ENCODE peak calls at places on chromosomes 12 and 14, in six cellular contexts. One of them, this sample, is unnamed. For H3K36me3, the result is how much of the 10 kb centered on the place peaks cover.

GRCh38 chr12:23899434-23899833 is 50.0 kb downstream of the SOX5 start:
- DNase-seq in astrocyte: no peak
- DNase-seq in H7: no peak
- DNase-seq in endodermal cell: no peak
- DNase-seq in thyroid gland: no peak
- DNase-seq in sigmoid colon: no peak
- DNase-seq in this sample: no peak

GRCh38 chr12:98698603-98699463 is 53.7 kb downstream of the APAF1 start:
- DNase-seq in thyroid gland: peak
- DNase-seq in sigmoid colon: peak
- DNase-seq in astrocyte: peak
- DNase-seq in endodermal cell: peak
- DNase-seq in H7: peak
- DNase-seq in this sample: no peak

GRCh38 chr12:58765653-58766554 is 154.4 kb downstream of the LRIG3 start:
- DNase-seq in sigmoid colon: no peak
- DNase-seq in astrocyte: no peak
- DNase-seq in thyroid gland: no peak
- DNase-seq in H7: no peak
- DNase-seq in endodermal cell: no peak
- DNase-seq in this sample: no peak

GRCh38 chr14:75539562-75540478 is 17.6 kb downstream of the BATF start:
- DNase-seq in thyroid gland: no peak
- DNase-seq in H7: peak
- DNase-seq in endodermal cell: no peak
- DNase-seq in astrocyte: no peak
- DNase-seq in sigmoid colon: no peak
- DNase-seq in this sample: peak

GRCh38 chr14:93629636-93630035 is 158.6 kb downstream of the PRIMA1 start:
- DNase-seq in thyroid gland: no peak
- DNase-seq in endodermal cell: no peak
- DNase-seq in sigmoid colon: no peak
- DNase-seq in astrocyte: no peak
- DNase-seq in H7: no peak
- DNase-seq in this sample: no peak

GRCh38 chr12:24060089-24060488 is 110.6 kb upstream of the SOX5 start:
- DNase-seq in endodermal cell: no peak
- DNase-seq in thyroid gland: no peak
- DNase-seq in H7: no peak
- DNase-seq in sigmoid colon: no peak
- DNase-seq in astrocyte: no peak
- DNase-seq in this sample: no peak

GRCh38 chr12:94266796-94267529 is 118.6 kb downstream of the PLXNC1 start:
- DNase-seq in astrocyte: peak
- DNase-seq in sigmoid colon: no peak
- DNase-seq in thyroid gland: no peak
- DNase-seq in endodermal cell: no peak
- DNase-seq in H7: no peak
- DNase-seq in this sample: no peak

GRCh38 chr14:65847065-65847847 is 434.7 kb downstream of the FUT8 start:
- DNase-seq in sigmoid colon: no peak
- DNase-seq in astrocyte: no peak
- DNase-seq in endodermal cell: no peak
- DNase-seq in thyroid gland: no peak
- DNase-seq in H7: no peak
- DNase-seq in this sample: peak

GRCh38 chr12:4228122-4228580 is 45.4 kb upstream of the CCND2 start:
- DNase-seq in astrocyte: no peak
- DNase-seq in thyroid gland: no peak
- DNase-seq in endodermal cell: peak
- DNase-seq in H7: peak
- DNase-seq in sigmoid colon: no peak
- DNase-seq in this sample: no peak

GRCh38 chr14:96676161-96676560 is 121.0 kb upstream of the VRK1 start:
- DNase-seq in endodermal cell: no peak
- DNase-seq in sigmoid colon: no peak
- DNase-seq in astrocyte: peak
- DNase-seq in thyroid gland: no peak
- DNase-seq in H7: no peak
- DNase-seq in this sample: no peak

GRCh38 chr12:55642275-55643068 is 5.8 kb downstream of the OR10P1 start:
- DNase-seq in endodermal cell: peak
- DNase-seq in thyroid gland: no peak
- DNase-seq in astrocyte: no peak
- DNase-seq in H7: no peak
- DNase-seq in sigmoid colon: no peak
- DNase-seq in this sample: no peak

GRCh38 chr14:60249321-60250251 is 565 bp downstream of the PPM1A start:
- DNase-seq in sigmoid colon: peak
- DNase-seq in endodermal cell: peak
- DNase-seq in astrocyte: peak
- DNase-seq in H7: peak
- DNase-seq in thyroid gland: peak
- DNase-seq in this sample: peak

GRCh38 chr12:121748218-121748570 is 35.6 kb downstream of the TMEM120B start:
- DNase-seq in H7: peak
- DNase-seq in endodermal cell: no peak
- DNase-seq in sigmoid colon: no peak
- DNase-seq in thyroid gland: no peak
- DNase-seq in astrocyte: no peak
- DNase-seq in this sample: no peak

GRCh38 chr12:76636141-76636692 is 76.6 kb upstream of the OSBPL8 start:
- DNase-seq in astrocyte: peak
- DNase-seq in thyroid gland: no peak
- DNase-seq in endodermal cell: peak
- DNase-seq in H7: no peak
- DNase-seq in sigmoid colon: no peak
- DNase-seq in this sample: no peak

DNA sequence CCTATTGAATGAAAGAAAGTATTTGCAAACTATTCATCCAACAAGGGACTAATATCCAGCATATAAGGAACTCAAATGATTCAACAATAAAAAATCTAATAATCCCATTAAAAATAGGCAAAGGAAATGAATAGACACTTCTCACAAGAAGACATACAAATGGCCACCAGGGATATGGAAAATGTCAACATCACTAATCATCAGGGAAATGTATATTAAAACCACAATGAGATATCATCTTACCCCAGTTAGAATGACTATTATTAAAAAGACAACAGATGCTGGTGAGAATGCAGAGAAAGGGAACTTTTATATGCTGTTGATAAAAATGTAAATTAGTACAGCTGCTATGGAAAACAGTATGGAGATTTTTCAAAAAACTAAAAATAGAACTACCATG is 89.2 kb downstream of the GARIN6 start:
- DNase-seq in astrocyte: no peak
- DNase-seq in sigmoid colon: no peak
- DNase-seq in endodermal cell: no peak
- DNase-seq in thyroid gland: no peak
- DNase-seq in H7: no peak
- DNase-seq in this sample: no peak
- H3K36me3 ChIP-seq in astrocyte: under half
- H3K36me3 ChIP-seq in sigmoid colon: under half
- H3K36me3 ChIP-seq in endodermal cell: under half
- H3K36me3 ChIP-seq in thyroid gland: under half
- H3K36me3 ChIP-seq in H7: under half
- H3K36me3 ChIP-seq in this sample: under half

GRCh38 chr12:124715121-124715990 is 147.9 kb upstream of the NCOR2 start:
- DNase-seq in astrocyte: peak
- DNase-seq in endodermal cell: no peak
- DNase-seq in H7: no peak
- DNase-seq in thyroid gland: no peak
- DNase-seq in sigmoid colon: no peak
- DNase-seq in this sample: no peak
- H3K36me3 ChIP-seq in astrocyte: under half
- H3K36me3 ChIP-seq in endodermal cell: under half
- H3K36me3 ChIP-seq in H7: under half
- H3K36me3 ChIP-seq in thyroid gland: under half
- H3K36me3 ChIP-seq in sigmoid colon: under half
- H3K36me3 ChIP-seq in this sample: under half

DNA sequence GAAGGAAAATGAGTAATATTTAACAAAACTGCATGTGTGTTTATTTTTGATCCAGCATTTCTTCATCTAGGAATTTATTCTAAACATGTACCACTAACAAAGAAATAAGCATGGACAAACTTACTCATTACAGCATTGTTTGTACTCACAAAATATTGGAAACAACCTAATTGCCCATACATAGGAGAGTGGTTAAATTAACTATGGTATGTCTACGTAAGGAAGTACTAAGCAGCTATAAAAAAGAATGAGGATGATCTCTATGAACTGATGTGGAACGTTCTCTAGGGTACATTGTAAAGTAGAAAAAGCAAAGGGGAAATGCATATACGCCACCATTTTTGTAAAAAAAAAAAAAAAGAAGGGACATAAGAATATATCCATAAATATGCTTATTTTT is 17.4 kb upstream of the TAS2R42 start:
- DNase-seq in H7: no peak
- DNase-seq in astrocyte: no peak
- DNase-seq in endodermal cell: no peak
- DNase-seq in thyroid gland: no peak
- DNase-seq in sigmoid colon: no peak
- DNase-seq in this sample: no peak
- H3K36me3 ChIP-seq in H7: under half
- H3K36me3 ChIP-seq in astrocyte: under half
- H3K36me3 ChIP-seq in endodermal cell: under half
- H3K36me3 ChIP-seq in thyroid gland: under half
- H3K36me3 ChIP-seq in sigmoid colon: under half
- H3K36me3 ChIP-seq in this sample: under half

GRCh38 chr14:98379829-98380228 is 892.2 kb downstream of the BCL11B start:
- DNase-seq in sigmoid colon: no peak
- DNase-seq in H7: no peak
- DNase-seq in astrocyte: no peak
- DNase-seq in endodermal cell: no peak
- DNase-seq in thyroid gland: no peak
- DNase-seq in this sample: no peak

GRCh38 chr14:98385851-98386250 is 886.1 kb downstream of the BCL11B start:
- DNase-seq in thyroid gland: no peak
- DNase-seq in endodermal cell: peak
- DNase-seq in H7: no peak
- DNase-seq in astrocyte: no peak
- DNase-seq in sigmoid colon: no peak
- DNase-seq in this sample: no peak

GRCh38 chr14:98382662-98383061 is 889.3 kb downstream of the BCL11B start:
- DNase-seq in thyroid gland: no peak
- DNase-seq in astrocyte: no peak
- DNase-seq in endodermal cell: no peak
- DNase-seq in H7: no peak
- DNase-seq in sigmoid colon: no peak
- DNase-seq in this sample: no peak
- H3K36me3 ChIP-seq in thyroid gland: under half
- H3K36me3 ChIP-seq in astrocyte: under half
- H3K36me3 ChIP-seq in endodermal cell: under half
- H3K36me3 ChIP-seq in H7: under half
- H3K36me3 ChIP-seq in sigmoid colon: under half
- H3K36me3 ChIP-seq in this sample: under half

GRCh38 chr12:6567112-6567680 is 895 bp downstream of the NOP2 start:
- DNase-seq in endodermal cell: no peak
- DNase-seq in sigmoid colon: no peak
- DNase-seq in astrocyte: no peak
- DNase-seq in thyroid gland: no peak
- DNase-seq in H7: peak
- DNase-seq in this sample: no peak
- H3K36me3 ChIP-seq in endodermal cell: half or more
- H3K36me3 ChIP-seq in sigmoid colon: under half
- H3K36me3 ChIP-seq in astrocyte: under half
- H3K36me3 ChIP-seq in thyroid gland: under half
- H3K36me3 ChIP-seq in H7: under half
- H3K36me3 ChIP-seq in this sample: under half

GRCh38 chr12:54414191-54414525 is 4.9 kb downstream of the ITGA5 start:
- DNase-seq in astrocyte: no peak
- DNase-seq in endodermal cell: no peak
- DNase-seq in H7: no peak
- DNase-seq in thyroid gland: no peak
- DNase-seq in sigmoid colon: no peak
- DNase-seq in this sample: no peak
- H3K36me3 ChIP-seq in astrocyte: under half
- H3K36me3 ChIP-seq in endodermal cell: under half
- H3K36me3 ChIP-seq in H7: under half
- H3K36me3 ChIP-seq in thyroid gland: under half
- H3K36me3 ChIP-seq in sigmoid colon: under half
- H3K36me3 ChIP-seq in this sample: under half

DNA sequence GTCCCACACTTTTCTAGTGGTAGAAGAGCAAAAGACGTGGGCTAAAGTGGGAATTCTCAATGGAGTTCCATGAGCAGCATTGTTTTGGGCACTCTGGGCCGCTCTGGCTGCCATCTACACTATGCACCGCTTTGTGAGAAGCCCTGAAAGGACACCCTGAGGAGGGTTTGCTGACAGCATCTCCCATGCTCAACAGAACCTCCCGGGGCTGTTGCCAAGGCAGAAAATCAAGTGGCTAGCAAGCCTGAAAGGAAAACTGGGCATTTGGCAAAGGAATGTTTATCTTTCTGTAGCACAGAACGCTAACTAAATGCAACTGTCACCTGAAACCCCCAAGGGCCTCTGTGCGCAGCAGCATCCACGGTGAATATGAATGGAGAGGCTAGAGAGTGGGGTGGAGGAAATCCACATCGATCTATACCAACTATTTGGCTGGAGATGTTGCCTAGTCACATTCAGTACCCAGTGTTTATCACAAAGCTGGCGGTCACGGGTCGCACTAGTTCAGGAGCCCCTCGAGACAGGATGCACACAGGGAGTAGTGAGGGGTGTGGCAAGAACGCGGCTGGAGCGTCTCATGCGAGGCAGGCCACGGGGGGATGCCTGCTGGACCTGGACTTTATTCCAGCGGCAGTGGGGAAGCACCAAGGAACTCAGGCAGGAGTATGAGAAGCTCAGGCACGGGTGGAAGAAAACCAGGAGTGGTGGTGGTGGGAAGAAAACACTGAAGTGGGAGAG is 14.2 kb downstream of the APPL2 start:
- DNase-seq in astrocyte: no peak
- DNase-seq in sigmoid colon: no peak
- DNase-seq in H7: no peak
- DNase-seq in thyroid gland: no peak
- DNase-seq in endodermal cell: no peak
- DNase-seq in this sample: no peak
- H3K36me3 ChIP-seq in astrocyte: under half
- H3K36me3 ChIP-seq in sigmoid colon: under half
- H3K36me3 ChIP-seq in H7: under half
- H3K36me3 ChIP-seq in thyroid gland: under half
- H3K36me3 ChIP-seq in endodermal cell: under half
- H3K36me3 ChIP-seq in this sample: under half

GRCh38 chr12:132664206-132665148 is 22.7 kb downstream of the POLE start:
- DNase-seq in astrocyte: no peak
- DNase-seq in H7: no peak
- DNase-seq in thyroid gland: no peak
- DNase-seq in sigmoid colon: peak
- DNase-seq in endodermal cell: peak
- DNase-seq in this sample: no peak

GRCh38 chr12:132661972-132662371 is 25.2 kb downstream of the POLE start:
- DNase-seq in astrocyte: no peak
- DNase-seq in H7: no peak
- DNase-seq in endodermal cell: no peak
- DNase-seq in sigmoid colon: peak
- DNase-seq in thyroid gland: no peak
- DNase-seq in this sample: no peak

GRCh38 chr12:132665794-132666193 is 21.3 kb downstream of the POLE start:
- DNase-seq in thyroid gland: no peak
- DNase-seq in endodermal cell: no peak
- DNase-seq in astrocyte: no peak
- DNase-seq in H7: no peak
- DNase-seq in sigmoid colon: peak
- DNase-seq in this sample: no peak

GRCh38 chr12:132662901-132663755 is 24.0 kb downstream of the POLE start:
- DNase-seq in astrocyte: no peak
- DNase-seq in endodermal cell: no peak
- DNase-seq in sigmoid colon: peak
- DNase-seq in thyroid gland: no peak
- DNase-seq in H7: no peak
- DNase-seq in this sample: no peak

GRCh38 chr12:132665149-132665491 is 22.0 kb downstream of the POLE start:
- DNase-seq in thyroid gland: no peak
- DNase-seq in astrocyte: no peak
- DNase-seq in endodermal cell: no peak
- DNase-seq in sigmoid colon: peak
- DNase-seq in H7: no peak
- DNase-seq in this sample: no peak
- H3K36me3 ChIP-seq in thyroid gland: under half
- H3K36me3 ChIP-seq in astrocyte: under half
- H3K36me3 ChIP-seq in endodermal cell: half or more
- H3K36me3 ChIP-seq in sigmoid colon: under half
- H3K36me3 ChIP-seq in H7: half or more
- H3K36me3 ChIP-seq in this sample: under half

This sample was measured in CD8-positive, alpha-beta memory T cell.